ENCODE peak calls at places on chromosomes 11 and 22, in seven cellular contexts. One of them, this sample, is unnamed.

GRCh38 chr22:36323182-36323854 is 64.4 kb downstream of the MYH9 start:
- DNase-seq in naive thymus-derived CD4-positive, alpha-beta T cell: no peak
- DNase-seq in fibroblast of mammary gland: peak
- DNase-seq in neuronal stem cell: no peak
- DNase-seq in kidney epithelial cell: no peak
- DNase-seq in left ventricle myocardium inferior: peak
- DNase-seq in IMR-90: peak
- DNase-seq in this sample: no peak

GRCh38 chr22:25166266-25167056 is 33.2 kb upstream of the CRYBB3 start:
- DNase-seq in naive thymus-derived CD4-positive, alpha-beta T cell: no peak
- DNase-seq in fibroblast of mammary gland: no peak
- DNase-seq in neuronal stem cell: no peak
- DNase-seq in kidney epithelial cell: no peak
- DNase-seq in left ventricle myocardium inferior: no peak
- DNase-seq in IMR-90: no peak
- DNase-seq in this sample: no peak

GRCh38 chr11:10934293-10934850 is 76.5 kb upstream of the ZBED5 start:
- DNase-seq in naive thymus-derived CD4-positive, alpha-beta T cell: peak
- DNase-seq in fibroblast of mammary gland: no peak
- DNase-seq in neuronal stem cell: no peak
- DNase-seq in kidney epithelial cell: no peak
- DNase-seq in left ventricle myocardium inferior: no peak
- DNase-seq in IMR-90: no peak
- DNase-seq in this sample: peak

GRCh38 chr11:78476066-78476465 is 58.4 kb upstream of the GAB2 start:
- DNase-seq in naive thymus-derived CD4-positive, alpha-beta T cell: no peak
- DNase-seq in fibroblast of mammary gland: peak
- DNase-seq in neuronal stem cell: no peak
- DNase-seq in kidney epithelial cell: no peak
- DNase-seq in left ventricle myocardium inferior: no peak
- DNase-seq in IMR-90: no peak
- DNase-seq in this sample: no peak

GRCh38 chr11:12494699-12495098 is 117.3 kb downstream of the PARVA start:
- DNase-seq in naive thymus-derived CD4-positive, alpha-beta T cell: no peak
- DNase-seq in fibroblast of mammary gland: peak
- DNase-seq in neuronal stem cell: no peak
- DNase-seq in kidney epithelial cell: no peak
- DNase-seq in left ventricle myocardium inferior: no peak
- DNase-seq in IMR-90: peak
- DNase-seq in this sample: no peak

GRCh38 chr22:25362215-25362882 is 142.9 kb downstream of the CRYBB2 start:
- DNase-seq in naive thymus-derived CD4-positive, alpha-beta T cell: peak
- DNase-seq in fibroblast of mammary gland: peak
- DNase-seq in neuronal stem cell: peak
- DNase-seq in kidney epithelial cell: no peak
- DNase-seq in left ventricle myocardium inferior: peak
- DNase-seq in IMR-90: peak
- DNase-seq in this sample: peak

GRCh38 chr11:23778971-23779370 is 717.9 kb upstream of the LUZP2 start:
- DNase-seq in naive thymus-derived CD4-positive, alpha-beta T cell: no peak
- DNase-seq in fibroblast of mammary gland: peak
- DNase-seq in neuronal stem cell: no peak
- DNase-seq in kidney epithelial cell: peak
- DNase-seq in left ventricle myocardium inferior: no peak
- DNase-seq in IMR-90: peak
- DNase-seq in this sample: no peak

GRCh38 chr11:12989428-12990242 is 19.5 kb upstream of the RASSF10 start:
- DNase-seq in naive thymus-derived CD4-positive, alpha-beta T cell: no peak
- DNase-seq in fibroblast of mammary gland: no peak
- DNase-seq in neuronal stem cell: no peak
- DNase-seq in kidney epithelial cell: peak
- DNase-seq in left ventricle myocardium inferior: no peak
- DNase-seq in IMR-90: no peak
- DNase-seq in this sample: no peak

GRCh38 chr11:126163074-126163700 is 48.3 kb downstream of the RPUSD4 start:
- DNase-seq in naive thymus-derived CD4-positive, alpha-beta T cell: no peak
- DNase-seq in fibroblast of mammary gland: peak
- DNase-seq in neuronal stem cell: peak
- DNase-seq in kidney epithelial cell: peak
- DNase-seq in left ventricle myocardium inferior: no peak
- DNase-seq in IMR-90: peak
- DNase-seq in this sample: no peak

GRCh38 chr11:10122337-10123197 is 171.5 kb downstream of the SBF2 start:
- DNase-seq in naive thymus-derived CD4-positive, alpha-beta T cell: no peak
- DNase-seq in fibroblast of mammary gland: peak
- DNase-seq in neuronal stem cell: no peak
- DNase-seq in kidney epithelial cell: peak
- DNase-seq in left ventricle myocardium inferior: no peak
- DNase-seq in IMR-90: peak
- DNase-seq in this sample: no peak

GRCh38 chr11:2205214-2205770 is 33.7 kb upstream of the TH start:
- DNase-seq in naive thymus-derived CD4-positive, alpha-beta T cell: no peak
- DNase-seq in fibroblast of mammary gland: no peak
- DNase-seq in neuronal stem cell: no peak
- DNase-seq in kidney epithelial cell: no peak
- DNase-seq in left ventricle myocardium inferior: no peak
- DNase-seq in IMR-90: no peak
- DNase-seq in this sample: no peak

GRCh38 chr11:44598831-44599230 is 33.4 kb downstream of the CD82 start:
- DNase-seq in naive thymus-derived CD4-positive, alpha-beta T cell: no peak
- DNase-seq in fibroblast of mammary gland: no peak
- DNase-seq in neuronal stem cell: no peak
- DNase-seq in kidney epithelial cell: no peak
- DNase-seq in left ventricle myocardium inferior: no peak
- DNase-seq in IMR-90: no peak
- DNase-seq in this sample: no peak

GRCh38 chr11:23226331-23226909 is 366.1 kb upstream of the CCDC179 start:
- DNase-seq in naive thymus-derived CD4-positive, alpha-beta T cell: no peak
- DNase-seq in fibroblast of mammary gland: peak
- DNase-seq in neuronal stem cell: no peak
- DNase-seq in kidney epithelial cell: no peak
- DNase-seq in left ventricle myocardium inferior: no peak
- DNase-seq in IMR-90: peak
- DNase-seq in this sample: no peak

GRCh38 chr11:9030601-9031000 is 26.8 kb upstream of the NRIP3 start:
- DNase-seq in naive thymus-derived CD4-positive, alpha-beta T cell: no peak
- DNase-seq in fibroblast of mammary gland: no peak
- DNase-seq in neuronal stem cell: no peak
- DNase-seq in kidney epithelial cell: no peak
- DNase-seq in left ventricle myocardium inferior: no peak
- DNase-seq in IMR-90: no peak
- DNase-seq in this sample: no peak

GRCh38 chr22:45336971-45337431 is 27.3 kb downstream of the FAM118A start:
- DNase-seq in naive thymus-derived CD4-positive, alpha-beta T cell: peak
- DNase-seq in fibroblast of mammary gland: no peak
- DNase-seq in neuronal stem cell: no peak
- DNase-seq in kidney epithelial cell: no peak
- DNase-seq in left ventricle myocardium inferior: peak
- DNase-seq in IMR-90: no peak
- DNase-seq in this sample: no peak

GRCh38 chr11:55732936-55733335 is 40.3 kb upstream of the OR5D13 start:
- DNase-seq in naive thymus-derived CD4-positive, alpha-beta T cell: no peak
- DNase-seq in fibroblast of mammary gland: no peak
- DNase-seq in neuronal stem cell: no peak
- DNase-seq in kidney epithelial cell: no peak
- DNase-seq in left ventricle myocardium inferior: no peak
- DNase-seq in IMR-90: no peak
- DNase-seq in this sample: no peak

GRCh38 chr22:19432092-19432844 is at the start of gene MRPL40:
- DNase-seq in naive thymus-derived CD4-positive, alpha-beta T cell: peak
- DNase-seq in fibroblast of mammary gland: peak
- DNase-seq in neuronal stem cell: peak
- DNase-seq in kidney epithelial cell: peak
- DNase-seq in left ventricle myocardium inferior: peak
- DNase-seq in IMR-90: peak
- DNase-seq in this sample: peak

GRCh38 chr11:46601129-46601528 is 7.3 kb upstream of the AMBRA1 start:
- DNase-seq in naive thymus-derived CD4-positive, alpha-beta T cell: no peak
- DNase-seq in fibroblast of mammary gland: peak
- DNase-seq in neuronal stem cell: no peak
- DNase-seq in kidney epithelial cell: no peak
- DNase-seq in left ventricle myocardium inferior: no peak
- DNase-seq in IMR-90: peak
- DNase-seq in this sample: no peak

GRCh38 chr22:50528682-50529415 is 963 bp downstream of the TYMP start:
- DNase-seq in naive thymus-derived CD4-positive, alpha-beta T cell: no peak
- DNase-seq in fibroblast of mammary gland: no peak
- DNase-seq in neuronal stem cell: no peak
- DNase-seq in kidney epithelial cell: no peak
- DNase-seq in left ventricle myocardium inferior: no peak
- DNase-seq in IMR-90: no peak
- DNase-seq in this sample: peak

GRCh38 chr11:15073361-15074205 is at the start of gene CALCB:
- DNase-seq in naive thymus-derived CD4-positive, alpha-beta T cell: no peak
- DNase-seq in fibroblast of mammary gland: peak
- DNase-seq in neuronal stem cell: peak
- DNase-seq in kidney epithelial cell: no peak
- DNase-seq in left ventricle myocardium inferior: no peak
- DNase-seq in IMR-90: peak
- DNase-seq in this sample: no peak

GRCh38 chr11:15071556-15072255 is 1.7 kb upstream of the CALCB start:
- DNase-seq in naive thymus-derived CD4-positive, alpha-beta T cell: no peak
- DNase-seq in fibroblast of mammary gland: no peak
- DNase-seq in neuronal stem cell: no peak
- DNase-seq in kidney epithelial cell: no peak
- DNase-seq in left ventricle myocardium inferior: no peak
- DNase-seq in IMR-90: no peak
- DNase-seq in this sample: no peak

GRCh38 chr11:15072551-15073143 is 746 bp upstream of the CALCB start:
- DNase-seq in naive thymus-derived CD4-positive, alpha-beta T cell: no peak
- DNase-seq in fibroblast of mammary gland: no peak
- DNase-seq in neuronal stem cell: no peak
- DNase-seq in kidney epithelial cell: no peak
- DNase-seq in left ventricle myocardium inferior: no peak
- DNase-seq in IMR-90: no peak
- DNase-seq in this sample: no peak

GRCh38 chr11:15075162-15075526 is 1.8 kb downstream of the CALCB start:
- DNase-seq in naive thymus-derived CD4-positive, alpha-beta T cell: no peak
- DNase-seq in fibroblast of mammary gland: no peak
- DNase-seq in neuronal stem cell: no peak
- DNase-seq in kidney epithelial cell: no peak
- DNase-seq in left ventricle myocardium inferior: no peak
- DNase-seq in IMR-90: no peak
- DNase-seq in this sample: no peak

GRCh38 chr11:15074206-15075161 is 1.1 kb downstream of the CALCB start:
- DNase-seq in naive thymus-derived CD4-positive, alpha-beta T cell: peak
- DNase-seq in fibroblast of mammary gland: peak
- DNase-seq in neuronal stem cell: peak
- DNase-seq in kidney epithelial cell: peak
- DNase-seq in left ventricle myocardium inferior: peak
- DNase-seq in IMR-90: peak
- DNase-seq in this sample: peak
- H3K4me3 ChIP-seq in naive thymus-derived CD4-positive, alpha-beta T cell: peak
- H3K4me3 ChIP-seq in fibroblast of mammary gland: peak
- H3K4me3 ChIP-seq in neuronal stem cell: no peak
- H3K4me3 ChIP-seq in kidney epithelial cell: peak
- H3K4me3 ChIP-seq in left ventricle myocardium inferior: peak
- H3K4me3 ChIP-seq in IMR-90: no peak
- H3K4me3 ChIP-seq in this sample: no peak

DNA sequence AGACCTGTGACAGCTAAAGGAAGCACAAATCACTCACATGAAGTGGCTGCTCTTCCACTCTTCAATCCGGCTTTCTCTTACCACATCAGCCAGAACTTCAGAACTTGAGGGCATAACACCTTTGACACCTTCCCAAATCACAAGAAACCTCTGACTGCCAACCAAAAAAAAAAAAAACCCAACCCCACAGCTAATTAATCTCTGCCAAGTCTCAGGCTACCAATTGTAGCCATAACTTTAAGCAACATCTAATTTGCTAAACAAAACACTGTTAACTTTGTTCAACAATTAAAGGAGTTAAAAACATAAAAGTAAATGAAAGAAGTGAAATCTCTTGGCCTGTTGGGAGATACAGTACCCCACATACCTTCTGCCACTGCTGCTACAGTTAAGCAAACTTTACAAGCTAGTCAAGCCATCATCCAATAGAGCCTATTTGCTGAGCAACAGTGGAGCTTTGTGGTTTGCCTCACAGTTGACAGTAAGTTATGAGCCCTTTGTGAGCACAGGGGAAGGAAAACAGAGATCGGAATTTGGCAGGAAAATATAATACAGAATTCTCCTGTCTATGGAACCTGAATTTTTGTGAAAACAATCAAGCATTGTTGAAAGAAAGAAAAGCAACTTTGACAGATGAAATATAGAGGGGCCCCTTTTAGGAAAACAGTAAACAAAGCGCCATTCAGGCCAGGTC is at the start of gene SOX6:
- DNase-seq in naive thymus-derived CD4-positive, alpha-beta T cell: no peak
- DNase-seq in fibroblast of mammary gland: no peak
- DNase-seq in neuronal stem cell: no peak
- DNase-seq in kidney epithelial cell: no peak
- DNase-seq in left ventricle myocardium inferior: no peak
- DNase-seq in IMR-90: peak
- DNase-seq in this sample: peak
- H3K4me3 ChIP-seq in naive thymus-derived CD4-positive, alpha-beta T cell: no peak
- H3K4me3 ChIP-seq in fibroblast of mammary gland: no peak
- H3K4me3 ChIP-seq in neuronal stem cell: no peak
- H3K4me3 ChIP-seq in kidney epithelial cell: no peak
- H3K4me3 ChIP-seq in left ventricle myocardium inferior: peak
- H3K4me3 ChIP-seq in IMR-90: no peak
- H3K4me3 ChIP-seq in this sample: no peak

GRCh38 chr11:134785059-134785458 is 373.0 kb upstream of the B3GAT1 start:
- DNase-seq in naive thymus-derived CD4-positive, alpha-beta T cell: no peak
- DNase-seq in fibroblast of mammary gland: no peak
- DNase-seq in neuronal stem cell: no peak
- DNase-seq in kidney epithelial cell: no peak
- DNase-seq in left ventricle myocardium inferior: no peak
- DNase-seq in IMR-90: no peak
- DNase-seq in this sample: no peak
- H3K4me3 ChIP-seq in naive thymus-derived CD4-positive, alpha-beta T cell: no peak
- H3K4me3 ChIP-seq in fibroblast of mammary gland: no peak
- H3K4me3 ChIP-seq in neuronal stem cell: no peak
- H3K4me3 ChIP-seq in kidney epithelial cell: no peak
- H3K4me3 ChIP-seq in left ventricle myocardium inferior: no peak
- H3K4me3 ChIP-seq in IMR-90: no peak
- H3K4me3 ChIP-seq in this sample: no peak

GRCh38 chr11:75152090-75152489 is 1.2 kb downstream of the SLCO2B1 start:
- DNase-seq in naive thymus-derived CD4-positive, alpha-beta T cell: no peak
- DNase-seq in fibroblast of mammary gland: no peak
- DNase-seq in neuronal stem cell: no peak
- DNase-seq in kidney epithelial cell: no peak
- DNase-seq in left ventricle myocardium inferior: no peak
- DNase-seq in IMR-90: no peak
- DNase-seq in this sample: no peak

GRCh38 chr11:75154646-75155569 is 4.0 kb downstream of the SLCO2B1 start:
- DNase-seq in naive thymus-derived CD4-positive, alpha-beta T cell: no peak
- DNase-seq in fibroblast of mammary gland: no peak
- DNase-seq in neuronal stem cell: no peak
- DNase-seq in kidney epithelial cell: no peak
- DNase-seq in left ventricle myocardium inferior: peak
- DNase-seq in IMR-90: no peak
- DNase-seq in this sample: no peak

GRCh38 chr11:75151346-75152047 is 590 bp downstream of the SLCO2B1 start:
- DNase-seq in naive thymus-derived CD4-positive, alpha-beta T cell: no peak
- DNase-seq in fibroblast of mammary gland: no peak
- DNase-seq in neuronal stem cell: no peak
- DNase-seq in kidney epithelial cell: no peak
- DNase-seq in left ventricle myocardium inferior: no peak
- DNase-seq in IMR-90: no peak
- DNase-seq in this sample: no peak

GRCh38 chr11:75150879-75151278 is at the start of gene SLCO2B1:
- DNase-seq in naive thymus-derived CD4-positive, alpha-beta T cell: no peak
- DNase-seq in fibroblast of mammary gland: no peak
- DNase-seq in neuronal stem cell: no peak
- DNase-seq in kidney epithelial cell: no peak
- DNase-seq in left ventricle myocardium inferior: peak
- DNase-seq in IMR-90: no peak
- DNase-seq in this sample: no peak

GRCh38 chr11:75152651-75153553 is 2.0 kb downstream of the SLCO2B1 start:
- DNase-seq in naive thymus-derived CD4-positive, alpha-beta T cell: no peak
- DNase-seq in fibroblast of mammary gland: no peak
- DNase-seq in neuronal stem cell: no peak
- DNase-seq in kidney epithelial cell: no peak
- DNase-seq in left ventricle myocardium inferior: no peak
- DNase-seq in IMR-90: no peak
- DNase-seq in this sample: no peak
- H3K4me3 ChIP-seq in naive thymus-derived CD4-positive, alpha-beta T cell: no peak
- H3K4me3 ChIP-seq in fibroblast of mammary gland: no peak
- H3K4me3 ChIP-seq in neuronal stem cell: no peak
- H3K4me3 ChIP-seq in kidney epithelial cell: no peak
- H3K4me3 ChIP-seq in left ventricle myocardium inferior: peak
- H3K4me3 ChIP-seq in IMR-90: no peak
- H3K4me3 ChIP-seq in this sample: no peak

This sample was measured in HAP-1.